ENCODE peak calls at places on chromosome 13, in five cellular contexts. One of them, this sample, is unnamed.

GRCh38 chr13:52916483-52916990 is 68.1 kb upstream of the PCDH8 start:
- DNase-seq in stomach: no peak
- DNase-seq in AG09319: no peak
- DNase-seq in upper lobe of right lung: no peak
- DNase-seq in neural crest cell: no peak
- DNase-seq in this sample: no peak

GRCh38 chr13:53775807-53776206 is 747.2 kb downstream of the OLFM4 start:
- DNase-seq in neural crest cell: no peak
- DNase-seq in stomach: no peak
- DNase-seq in AG09319: no peak
- DNase-seq in upper lobe of right lung: no peak
- DNase-seq in this sample: no peak

GRCh38 chr13:102316732-102317131 is 85.1 kb downstream of the FGF14 start:
- DNase-seq in AG09319: no peak
- DNase-seq in neural crest cell: no peak
- DNase-seq in upper lobe of right lung: no peak
- DNase-seq in stomach: no peak
- DNase-seq in this sample: no peak

GRCh38 chr13:75419656-75420055 is 62.3 kb downstream of the TBC1D4 start:
- DNase-seq in neural crest cell: no peak
- DNase-seq in AG09319: no peak
- DNase-seq in stomach: no peak
- DNase-seq in upper lobe of right lung: no peak
- DNase-seq in this sample: no peak

GRCh38 chr13:45325806-45326205 is 15.2 kb downstream of the TPT1 start:
- DNase-seq in AG09319: no peak
- DNase-seq in neural crest cell: no peak
- DNase-seq in stomach: no peak
- DNase-seq in upper lobe of right lung: no peak
- DNase-seq in this sample: peak

GRCh38 chr13:46341112-46341711 is 45.8 kb downstream of the RUBCNL start:
- DNase-seq in neural crest cell: no peak
- DNase-seq in AG09319: no peak
- DNase-seq in upper lobe of right lung: no peak
- DNase-seq in stomach: no peak
- DNase-seq in this sample: no peak

GRCh38 chr13:51590231-51590630 is 6.0 kb downstream of the WDFY2 start:
- DNase-seq in upper lobe of right lung: no peak
- DNase-seq in stomach: no peak
- DNase-seq in AG09319: no peak
- DNase-seq in neural crest cell: no peak
- DNase-seq in this sample: no peak

GRCh38 chr13:41463823-41464602 is 6.7 kb downstream of the RGCC start:
- DNase-seq in upper lobe of right lung: no peak
- DNase-seq in neural crest cell: no peak
- DNase-seq in stomach: no peak
- DNase-seq in AG09319: no peak
- DNase-seq in this sample: no peak

GRCh38 chr13:45630791-45631190 is 15.3 kb upstream of the ERICH6B start:
- DNase-seq in neural crest cell: no peak
- DNase-seq in stomach: no peak
- DNase-seq in upper lobe of right lung: no peak
- DNase-seq in AG09319: no peak
- DNase-seq in this sample: no peak

GRCh38 chr13:29884671-29885424 is 34.4 kb upstream of the UBL3 start:
- DNase-seq in stomach: no peak
- DNase-seq in neural crest cell: peak
- DNase-seq in AG09319: no peak
- DNase-seq in upper lobe of right lung: no peak
- DNase-seq in this sample: no peak

GRCh38 chr13:97539651-97540230 is 105.8 kb downstream of the RAP2A start:
- DNase-seq in AG09319: no peak
- DNase-seq in stomach: no peak
- DNase-seq in upper lobe of right lung: no peak
- DNase-seq in neural crest cell: no peak
- DNase-seq in this sample: no peak

GRCh38 chr13:77028202-77028601 is 1.2 kb upstream of the FBXL3 start:
- DNase-seq in AG09319: no peak
- DNase-seq in neural crest cell: no peak
- DNase-seq in upper lobe of right lung: no peak
- DNase-seq in stomach: no peak
- DNase-seq in this sample: no peak

GRCh38 chr13:59446391-59446790 is 717.3 kb downstream of the DIAPH3 start:
- DNase-seq in upper lobe of right lung: no peak
- DNase-seq in AG09319: no peak
- DNase-seq in stomach: no peak
- DNase-seq in neural crest cell: no peak
- DNase-seq in this sample: no peak

GRCh38 chr13:74135306-74136088 is 1.3 kb upstream of the KLF12 start:
- DNase-seq in AG09319: peak
- DNase-seq in upper lobe of right lung: peak
- DNase-seq in stomach: peak
- DNase-seq in neural crest cell: peak
- DNase-seq in this sample: peak

GRCh38 chr13:99320693-99321481 is 13.7 kb upstream of the GPR183 start:
- DNase-seq in upper lobe of right lung: no peak
- DNase-seq in AG09319: peak
- DNase-seq in stomach: no peak
- DNase-seq in neural crest cell: no peak
- DNase-seq in this sample: no peak

GRCh38 chr13:96958286-96958891 is 35.9 kb downstream of the OXGR1 start:
- DNase-seq in upper lobe of right lung: no peak
- DNase-seq in AG09319: no peak
- DNase-seq in neural crest cell: no peak
- DNase-seq in stomach: peak
- DNase-seq in this sample: no peak

GRCh38 chr13:87656311-87656710 is 14.9 kb upstream of the SLITRK5 start:
- DNase-seq in stomach: no peak
- DNase-seq in AG09319: no peak
- DNase-seq in upper lobe of right lung: no peak
- DNase-seq in neural crest cell: no peak
- DNase-seq in this sample: no peak

GRCh38 chr13:53783466-53783865 is 754.9 kb downstream of the OLFM4 start:
- DNase-seq in neural crest cell: no peak
- DNase-seq in stomach: peak
- DNase-seq in AG09319: no peak
- DNase-seq in upper lobe of right lung: no peak
- DNase-seq in this sample: peak

GRCh38 chr13:73754727-73755292 is 379.4 kb downstream of the KLF12 start:
- DNase-seq in stomach: no peak
- DNase-seq in upper lobe of right lung: no peak
- DNase-seq in AG09319: peak
- DNase-seq in neural crest cell: peak
- DNase-seq in this sample: no peak

GRCh38 chr13:70714993-70715392 is 606.7 kb upstream of the KLHL1 start:
- DNase-seq in AG09319: no peak
- DNase-seq in stomach: no peak
- DNase-seq in upper lobe of right lung: no peak
- DNase-seq in neural crest cell: no peak
- DNase-seq in this sample: no peak

GRCh38 chr13:108816381-108816780 is 187.0 kb downstream of the MYO16 start:
- DNase-seq in stomach: no peak
- DNase-seq in AG09319: no peak
- DNase-seq in neural crest cell: no peak
- DNase-seq in upper lobe of right lung: no peak
- DNase-seq in this sample: no peak

GRCh38 chr13:60931858-60932546 is 483.6 kb downstream of the PCDH20 start:
- DNase-seq in AG09319: no peak
- DNase-seq in upper lobe of right lung: no peak
- DNase-seq in neural crest cell: no peak
- DNase-seq in stomach: no peak
- DNase-seq in this sample: no peak

GRCh38 chr13:40402931-40403412 is 263.5 kb downstream of the FOXO1 start:
- DNase-seq in stomach: no peak
- DNase-seq in AG09319: no peak
- DNase-seq in neural crest cell: no peak
- DNase-seq in upper lobe of right lung: no peak
- DNase-seq in this sample: no peak

GRCh38 chr13:114045113-114045735 is 71.3 kb upstream of the C13orf46 start:
- DNase-seq in neural crest cell: no peak
- DNase-seq in upper lobe of right lung: no peak
- DNase-seq in AG09319: no peak
- DNase-seq in stomach: no peak
- DNase-seq in this sample: no peak

GRCh38 chr13:114041493-114041892 is 67.6 kb upstream of the C13orf46 start:
- DNase-seq in stomach: no peak
- DNase-seq in AG09319: no peak
- DNase-seq in neural crest cell: no peak
- DNase-seq in upper lobe of right lung: no peak
- DNase-seq in this sample: no peak

GRCh38 chr13:114042066-114042815 is 68.4 kb upstream of the C13orf46 start:
- DNase-seq in stomach: no peak
- DNase-seq in upper lobe of right lung: no peak
- DNase-seq in neural crest cell: no peak
- DNase-seq in AG09319: no peak
- DNase-seq in this sample: no peak

GRCh38 chr13:114044486-114044885 is 70.6 kb upstream of the C13orf46 start:
- DNase-seq in stomach: no peak
- DNase-seq in AG09319: no peak
- DNase-seq in neural crest cell: no peak
- DNase-seq in upper lobe of right lung: no peak
- DNase-seq in this sample: no peak

GRCh38 chr13:114043421-114044053 is 69.7 kb upstream of the C13orf46 start:
- DNase-seq in stomach: peak
- DNase-seq in neural crest cell: no peak
- DNase-seq in upper lobe of right lung: peak
- DNase-seq in AG09319: peak
- DNase-seq in this sample: peak
- TF ChIP-seq CTCF in stomach: no peak
- TF ChIP-seq CTCF in neural crest cell: no peak
- TF ChIP-seq CTCF in upper lobe of right lung: peak
- TF ChIP-seq CTCF in AG09319: peak
- TF ChIP-seq CTCF in this sample: no peak

GRCh38 chr13:20037908-20038307 is 79.4 kb downstream of the ZMYM2 start:
- DNase-seq in upper lobe of right lung: no peak
- DNase-seq in neural crest cell: no peak
- DNase-seq in AG09319: no peak
- DNase-seq in stomach: no peak
- DNase-seq in this sample: no peak

GRCh38 chr13:20033486-20033885 is 75.0 kb downstream of the ZMYM2 start:
- DNase-seq in neural crest cell: no peak
- DNase-seq in AG09319: no peak
- DNase-seq in stomach: no peak
- DNase-seq in upper lobe of right lung: no peak
- DNase-seq in this sample: no peak

DNA sequence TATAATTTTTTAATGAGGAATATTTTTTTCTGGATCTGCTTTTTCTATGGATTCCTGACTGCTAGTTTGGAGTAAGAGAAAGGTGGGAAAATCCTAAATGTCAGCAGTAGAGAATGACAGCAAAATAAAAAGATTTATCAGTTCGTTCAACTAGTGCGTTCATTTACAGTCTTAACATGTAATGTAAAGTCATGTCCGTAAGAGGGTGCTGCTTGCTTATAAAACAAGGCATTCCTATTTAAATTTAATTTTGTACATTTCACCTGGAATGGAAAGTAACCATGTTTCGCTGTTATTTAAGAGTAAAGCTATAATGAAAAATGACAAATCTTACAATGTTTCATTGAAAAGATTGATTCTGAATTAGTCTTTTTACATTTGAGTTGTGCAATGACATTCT is 76.6 kb downstream of the ZMYM2 start:
- DNase-seq in AG09319: no peak
- DNase-seq in upper lobe of right lung: no peak
- DNase-seq in neural crest cell: no peak
- DNase-seq in stomach: no peak
- DNase-seq in this sample: no peak
- TF ChIP-seq CTCF in AG09319: no peak
- TF ChIP-seq CTCF in upper lobe of right lung: no peak
- TF ChIP-seq CTCF in neural crest cell: peak
- TF ChIP-seq CTCF in stomach: no peak
- TF ChIP-seq CTCF in this sample: no peak

GRCh38 chr13:21673592-21674270 is 2.9 kb downstream of the FGF9 start:
- DNase-seq in upper lobe of right lung: peak
- DNase-seq in AG09319: no peak
- DNase-seq in stomach: peak
- DNase-seq in neural crest cell: peak
- DNase-seq in this sample: peak

GRCh38 chr13:21674271-21675009 is 3.6 kb downstream of the FGF9 start:
- DNase-seq in AG09319: no peak
- DNase-seq in neural crest cell: peak
- DNase-seq in upper lobe of right lung: peak
- DNase-seq in stomach: no peak
- DNase-seq in this sample: peak

GRCh38 chr13:21675095-21676007 is 4.5 kb downstream of the FGF9 start:
- DNase-seq in neural crest cell: peak
- DNase-seq in AG09319: no peak
- DNase-seq in upper lobe of right lung: peak
- DNase-seq in stomach: peak
- DNase-seq in this sample: peak

GRCh38 chr13:21677075-21677628 is 6.3 kb downstream of the FGF9 start:
- DNase-seq in neural crest cell: no peak
- DNase-seq in AG09319: no peak
- DNase-seq in stomach: no peak
- DNase-seq in upper lobe of right lung: no peak
- DNase-seq in this sample: peak

DNA sequence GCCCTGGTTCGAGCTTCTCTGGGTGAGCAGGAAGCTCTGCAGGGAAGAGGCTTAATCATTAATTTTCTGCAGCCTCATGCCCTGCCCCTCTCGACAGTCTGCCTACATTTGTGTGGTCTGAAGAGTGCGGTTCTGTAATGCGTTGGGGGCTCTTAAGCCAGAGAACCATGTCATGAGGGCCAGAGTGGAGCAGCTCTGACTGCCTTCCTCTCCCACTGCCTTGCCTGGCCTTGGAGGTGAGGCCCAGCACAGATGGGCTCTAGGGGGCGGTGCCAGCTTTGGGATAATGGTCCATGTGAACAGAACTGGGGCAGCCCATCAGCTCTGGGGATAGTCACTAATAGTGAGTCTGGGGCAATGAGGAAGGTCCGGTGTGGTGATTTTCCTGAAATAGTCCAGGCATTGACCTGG is 5.7 kb downstream of the FGF9 start:
- DNase-seq in stomach: peak
- DNase-seq in neural crest cell: no peak
- DNase-seq in AG09319: no peak
- DNase-seq in upper lobe of right lung: peak
- DNase-seq in this sample: peak
- TF ChIP-seq CTCF in stomach: no peak
- TF ChIP-seq CTCF in neural crest cell: no peak
- TF ChIP-seq CTCF in AG09319: no peak
- TF ChIP-seq CTCF in upper lobe of right lung: no peak
- TF ChIP-seq CTCF in this sample: no peak

GRCh38 chr13:27621116-27621365 is 651 bp upstream of the POLR1D start:
- DNase-seq in neural crest cell: no peak
- DNase-seq in stomach: no peak
- DNase-seq in AG09319: no peak
- DNase-seq in upper lobe of right lung: no peak
- DNase-seq in this sample: no peak

GRCh38 chr13:27621366-27622101 is at the start of gene POLR1D:
- DNase-seq in neural crest cell: peak
- DNase-seq in AG09319: no peak
- DNase-seq in stomach: peak
- DNase-seq in upper lobe of right lung: peak
- DNase-seq in this sample: peak

GRCh38 chr13:27622881-27623280 is 1.2 kb downstream of the POLR1D start:
- DNase-seq in stomach: no peak
- DNase-seq in upper lobe of right lung: no peak
- DNase-seq in neural crest cell: no peak
- DNase-seq in AG09319: no peak
- DNase-seq in this sample: no peak

GRCh38 chr13:27620377-27621115 is at the start of gene LNX2:
- DNase-seq in neural crest cell: peak
- DNase-seq in upper lobe of right lung: peak
- DNase-seq in stomach: peak
- DNase-seq in AG09319: peak
- DNase-seq in this sample: peak

GRCh38 chr13:27622102-27622820 is 569 bp downstream of the POLR1D start:
- DNase-seq in upper lobe of right lung: no peak
- DNase-seq in AG09319: no peak
- DNase-seq in stomach: no peak
- DNase-seq in neural crest cell: no peak
- DNase-seq in this sample: no peak
- TF ChIP-seq CTCF in upper lobe of right lung: peak
- TF ChIP-seq CTCF in AG09319: peak
- TF ChIP-seq CTCF in stomach: no peak
- TF ChIP-seq CTCF in neural crest cell: peak
- TF ChIP-seq CTCF in this sample: peak